ENCODE peak calls at places on chromosomes 7 and 10, in five cellular contexts. C is HepG2, R is K562, M is H1, Q is A549. S is an unnamed sample.

GRCh38 chr10:49662169-49662830 is 17.2 kb upstream of the C10orf53 start:
- DNase-seq in C (no peak), R (no peak), Q (no peak), M (no peak), S (no peak)

GRCh38 chr10:97926055-97926454 is 76.4 kb downstream of the GOLGA7B start:
- DNase-seq in M (no peak), C (no peak), Q (no peak), R (no peak), S (no peak)

GRCh38 chr10:92290076-92290836 is 622 bp downstream of the CPEB3 start:
- DNase-seq in Q (peak), C (peak), R (peak), M (no peak), S (peak)

GRCh38 chr7:31950101-31950755 is 120.0 kb downstream of the PDE1C start:
- DNase-seq in C (no peak), Q (no peak), R (no peak), M (no peak), S (peak)

GRCh38 chr10:62196528-62196927 is 72.1 kb downstream of the RTKN2 start:
- DNase-seq in M (no peak), R (no peak), Q (no peak), C (no peak), S (no peak)

GRCh38 chr10:9302142-9302746 is 1247.8 kb downstream of the GATA3 start:
- DNase-seq in C (peak), R (peak), Q (peak), M (no peak), S (peak)

GRCh38 chr7:123148813-123149212 is 51.0 kb downstream of the SLC13A1 start:
- DNase-seq in R (no peak), C (no peak), Q (no peak), M (no peak), S (no peak)

GRCh38 chr7:39919646-39920045 is 30.4 kb upstream of the CDK13 start:
- DNase-seq in C (peak), R (no peak), M (peak), Q (no peak), S (no peak)

GRCh38 chr7:140014123-140014522 is 48.6 kb downstream of the PARP12 start:
- DNase-seq in M (no peak), Q (no peak), C (no peak), R (no peak), S (no peak)

GRCh38 chr10:60238408-60239100 is 151.1 kb downstream of the ANK3 start:
- DNase-seq in Q (peak), R (no peak), C (no peak), M (no peak), S (peak)

GRCh38 chr10:63083904-63084689 is 49.0 kb upstream of the NRBF2 start:
- DNase-seq in Q (peak), M (no peak), R (peak), C (peak), S (peak)

GRCh38 chr7:28207486-28208158 is 27.0 kb upstream of the JAZF1 start:
- DNase-seq in Q (no peak), M (no peak), C (no peak), R (no peak), S (no peak)

GRCh38 chr7:2306688-2307087 is 7.6 kb downstream of the SNX8 start:
- DNase-seq in C (no peak), R (no peak), Q (no peak), M (no peak), S (no peak)

GRCh38 chr7:113664867-113665266 is 253.9 kb downstream of the PPP1R3A start:
- DNase-seq in Q (no peak), M (no peak), R (no peak), C (no peak), S (peak)

GRCh38 chr10:100982916-100983830 is 4.1 kb downstream of the MRPL43 start:
- DNase-seq in Q (no peak), M (no peak), R (no peak), C (no peak), S (no peak)

GRCh38 chr7:30252885-30253795 is 31.3 kb upstream of the ZNRF2 start:
- DNase-seq in R (no peak), Q (no peak), M (no peak), C (no peak), S (no peak)

GRCh38 chr7:22563115-22563514 is 63.1 kb upstream of the STEAP1B start:
- DNase-seq in Q (no peak), R (peak), M (no peak), C (no peak), S (peak)

GRCh38 chr10:43214956-43215561 is 51.8 kb downstream of the RASGEF1A start:
- DNase-seq in Q (no peak), M (no peak), C (no peak), R (no peak), S (no peak)

GRCh38 chr7:111486472-111487142 is 75.7 kb downstream of the IMMP2L start:
- DNase-seq in R (peak), M (no peak), C (peak), Q (peak), S (peak)

GRCh38 chr7:66558660-66559465 is 69.8 kb upstream of the KCTD7 start:
- DNase-seq in R (no peak), M (no peak), C (no peak), Q (peak), S (no peak)

GRCh38 chr7:88927-89921 is 103.1 kb upstream of the FAM20C start:
- DNase-seq in R (no peak), Q (no peak), M (peak), C (no peak), S (peak)

GRCh38 chr10:113480828-113481502 is 71.9 kb upstream of the HABP2 start:
- DNase-seq in R (no peak), C (no peak), M (no peak), Q (no peak), S (no peak)

DNA sequence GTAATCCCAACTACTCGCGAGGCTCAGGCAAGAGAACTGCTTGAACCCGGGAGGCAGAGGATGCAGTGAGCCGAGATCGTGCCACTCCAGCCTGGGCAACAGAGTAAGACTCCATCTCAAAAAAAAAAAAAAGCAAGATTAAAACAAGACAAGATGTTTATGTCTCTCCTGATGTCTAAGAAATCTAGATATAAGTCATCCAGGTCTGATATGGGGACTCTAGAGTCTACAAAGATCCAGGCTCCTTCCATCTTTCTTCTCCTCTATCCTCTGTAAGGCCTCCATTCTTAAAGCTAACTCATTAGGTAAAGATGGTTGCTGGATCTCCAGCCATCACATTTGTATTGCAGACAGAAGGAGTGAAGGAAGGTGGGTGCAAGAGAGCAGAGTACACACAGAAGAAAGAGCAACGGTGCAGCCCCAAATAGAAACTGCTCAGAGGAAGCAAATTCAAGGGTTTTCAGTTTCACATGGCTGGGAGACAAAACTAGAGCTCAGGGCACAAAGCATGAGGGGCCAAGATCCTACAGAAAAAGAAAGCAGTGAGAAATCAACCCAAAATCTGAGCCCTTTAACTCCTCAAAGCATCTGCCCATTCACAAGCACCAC is 57.6 kb downstream of the USP6NL start:
- DNase-seq in Q (no peak), R (no peak), C (no peak), M (no peak), S (no peak)
- TF ChIP-seq MAFK in Q (no peak), R (no peak), C (no peak), M (no peak), S (no peak)

GRCh38 chr7:159147687-159148086 is 3.0 kb upstream of the VIPR2 start:
- DNase-seq in C (no peak), M (no peak), Q (no peak), R (no peak), S (no peak)
- TF ChIP-seq MAFK in C (no peak), M (no peak), Q (no peak), R (no peak), S (no peak)

GRCh38 chr10:35554036-35554435 is 51.1 kb upstream of the GJD4 start:
- DNase-seq in R (no peak), M (no peak), Q (no peak), C (no peak), S (no peak)

GRCh38 chr10:35555962-35556930 is 48.9 kb upstream of the GJD4 start:
- DNase-seq in M (no peak), Q (no peak), C (no peak), R (no peak), S (no peak)

GRCh38 chr10:35559416-35559815 is 45.7 kb upstream of the GJD4 start:
- DNase-seq in Q (no peak), M (no peak), R (no peak), C (no peak), S (no peak)

GRCh38 chr10:35552622-35553342 is 52.4 kb upstream of the GJD4 start:
- DNase-seq in M (no peak), C (no peak), Q (no peak), R (no peak), S (peak)

GRCh38 chr10:35554461-35555056 is 50.6 kb upstream of the GJD4 start:
- DNase-seq in R (no peak), Q (no peak), C (no peak), M (no peak), S (no peak)
- TF ChIP-seq MAFK in R (no peak), Q (no peak), C (no peak), M (no peak), S (no peak)

DNA sequence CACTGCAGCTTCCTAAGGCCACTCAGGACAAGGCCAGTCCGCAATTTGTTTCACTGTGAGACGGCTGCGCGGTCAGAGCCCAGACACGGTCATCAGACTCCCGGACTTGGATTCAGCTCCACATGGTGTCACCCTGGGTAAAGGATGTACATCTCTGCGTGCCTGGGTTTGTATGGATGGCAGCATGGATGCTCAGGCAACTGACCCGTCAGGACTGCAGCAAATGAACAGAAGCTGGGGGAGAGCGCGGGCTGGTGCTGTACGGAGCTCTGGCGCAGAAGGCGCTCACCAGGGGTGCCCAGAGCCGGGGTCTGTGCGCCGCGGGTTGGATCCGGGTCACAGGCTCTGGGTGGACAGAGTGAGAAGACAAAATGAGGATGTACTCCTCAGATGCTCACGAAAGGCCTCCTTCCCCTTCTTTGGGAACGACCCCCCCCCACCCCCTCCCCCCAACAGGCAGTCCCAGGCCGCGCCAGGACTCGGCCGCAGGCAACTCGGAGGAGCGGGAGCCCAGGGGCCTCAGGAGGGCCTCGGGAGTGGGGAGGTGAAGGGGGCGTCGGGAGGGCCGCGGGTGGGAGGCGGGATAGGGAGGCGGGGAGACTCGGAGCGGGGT is 92.4 kb downstream of the CXCL12 start:
- DNase-seq in M (peak), Q (no peak), R (no peak), C (no peak), S (no peak)
- TF ChIP-seq MAFK in M (no peak), Q (no peak), R (no peak), C (no peak), S (no peak)